ENCODE peak calls at places on chromosome 21, in seven cellular contexts. I is A549, L is T-helper 17 cell, U is RPMI8226, A is activated T-cell treated with anti-CD3 and anti-CD28 coated beads for 1 hour, V is HFF-Myc, H is SK-MEL-5. S is an unnamed sample.

GRCh38 chr21:45302082-45303061 is 14.7 kb upstream of the POFUT2 start:
- DNase-seq in H (no peak), L (peak), U (peak), A (peak), V (no peak), I (no peak), S (no peak)

GRCh38 chr21:34987673-34988072 is 61.4 kb downstream of the RUNX1 start:
- DNase-seq in I (no peak), U (no peak), L (no peak), A (no peak), H (no peak), V (no peak), S (no peak)

GRCh38 chr21:18499761-18500376 is 96.3 kb upstream of the TMPRSS15 start:
- DNase-seq in U (peak), H (peak), I (no peak), L (peak), A (no peak), V (peak), S (peak)

GRCh38 chr21:28402616-28402989 is 590.1 kb downstream of the LTN1 start:
- DNase-seq in H (no peak), L (no peak), A (no peak), U (no peak), I (no peak), V (no peak), S (no peak)

GRCh38 chr21:45329261-45330074 is 41.8 kb upstream of the POFUT2 start:
- DNase-seq in U (no peak), A (no peak), V (no peak), I (peak), H (no peak), L (no peak), S (peak)

GRCh38 chr21:32101206-32101763 is 177.6 kb downstream of the MIS18A start:
- DNase-seq in A (no peak), H (no peak), V (no peak), L (no peak), I (no peak), U (no peak), S (no peak)

GRCh38 chr21:44419679-44420078 is 35.6 kb upstream of the LRRC3 start:
- DNase-seq in V (no peak), U (no peak), I (no peak), A (no peak), L (no peak), H (no peak), S (no peak)

GRCh38 chr21:8989883-8990325 is 1531.5 kb upstream of the TPTE start:
- DNase-seq in U (no peak), V (no peak), A (no peak), H (peak), I (no peak), L (no peak), S (no peak)

GRCh38 chr21:38938343-38938742 is 132.6 kb downstream of the ETS2 start:
- DNase-seq in A (no peak), U (peak), H (no peak), V (no peak), I (no peak), L (no peak), S (peak)

GRCh38 chr21:28439852-28440251 is 552.8 kb downstream of the LTN1 start:
- DNase-seq in A (no peak), U (no peak), I (no peak), V (peak), L (no peak), H (no peak), S (no peak)

GRCh38 chr21:46057111-46057709 is 40.7 kb upstream of the COL6A2 start:
- DNase-seq in U (no peak), V (no peak), H (no peak), I (no peak), L (no peak), A (no peak), S (peak)

GRCh38 chr21:33971492-33972013 is 55.9 kb upstream of the ATP5PO start:
- DNase-seq in U (no peak), H (no peak), I (no peak), A (no peak), L (no peak), V (no peak), S (peak)

GRCh38 chr21:33811147-33812024 is 104.2 kb downstream of the ATP5PO start:
- DNase-seq in U (peak), V (no peak), L (no peak), A (no peak), H (no peak), I (no peak), S (no peak)

GRCh38 chr21:14451520-14451919 is 68.6 kb upstream of the HSPA13 start:
- DNase-seq in A (no peak), U (no peak), H (no peak), I (no peak), V (no peak), L (no peak), S (no peak)

GRCh38 chr21:43360441-43361126 is 66.3 kb downstream of the SIK1 start:
- DNase-seq in A (no peak), L (no peak), U (no peak), H (no peak), I (no peak), V (no peak), S (no peak)

GRCh38 chr21:35350965-35351364 is 301.9 kb upstream of the RUNX1 start:
- DNase-seq in L (no peak), I (no peak), H (no peak), V (no peak), U (no peak), A (no peak), S (no peak)